ENCODE peak calls at places on chromosomes 12 and 14, in ten cellular contexts. A is choroid plexus epithelial cell; K is NAMALWA; B is hippocampal formation; M is KBM-7; L is ovary; C is ACHN; N is IMR-90; E is CD8-positive, alpha-beta memory T cell; Z is effector memory CD4-positive, alpha-beta T cell. O is an unnamed sample.

GRCh38 chr14:75689012-75689411 is 28.0 kb downstream of the TTLL5 start:
- DNase-seq in M (no peak), B (no peak), N (peak), E (no peak), L (no peak), C (no peak), A (peak), Z (no peak), K (no peak), O (no peak)

GRCh38 chr12:1800646-1801284 is 19.6 kb upstream of the LRTM2 start:
- DNase-seq in L (peak), E (no peak), B (peak), K (peak), N (peak), Z (no peak), M (peak), C (peak), A (peak), O (peak)

GRCh38 chr12:49200882-49201594 is 12.2 kb upstream of the TUBA1A start:
- DNase-seq in K (peak), B (no peak), E (no peak), C (peak), L (no peak), Z (no peak), N (peak), A (peak), M (peak), O (peak)

GRCh38 chr12:110528277-110528839 is 26.2 kb downstream of the RAD9B start:
- DNase-seq in Z (no peak), B (no peak), E (no peak), A (no peak), N (no peak), C (no peak), L (no peak), M (no peak), K (no peak), O (no peak)

GRCh38 chr12:2739832-2740641 is 54.7 kb upstream of the FKBP4 start:
- DNase-seq in Z (no peak), B (no peak), C (peak), E (no peak), K (peak), M (peak), N (peak), A (peak), L (no peak), O (peak)

GRCh38 chr12:88371416-88372183 is 208.7 kb downstream of the KITLG start:
- DNase-seq in Z (no peak), K (no peak), L (no peak), M (no peak), N (no peak), C (no peak), A (peak), B (no peak), E (no peak), O (no peak)

GRCh38 chr14:39266589-39266870 is 32.8 kb downstream of the MIA2 start:
- DNase-seq in C (peak), E (no peak), A (no peak), K (no peak), B (no peak), N (peak), Z (no peak), M (no peak), L (peak), O (no peak)

GRCh38 chr12:107093547-107094448 is at the start of gene CRY1:
- DNase-seq in L (peak), N (peak), Z (peak), K (no peak), E (peak), M (peak), C (peak), A (peak), B (peak), O (peak)

GRCh38 chr12:42588981-42589464 is 523 bp downstream of the PRICKLE1 start:
- DNase-seq in A (peak), Z (no peak), E (no peak), C (peak), L (peak), N (peak), B (no peak), M (peak), K (no peak), O (peak)

GRCh38 chr12:112029326-112029725 is 16.1 kb downstream of the ERP29 start:
- DNase-seq in Z (no peak), N (no peak), M (peak), E (no peak), K (no peak), A (no peak), C (no peak), L (no peak), B (no peak), O (peak)

GRCh38 chr14:66088661-66089060 is 397.5 kb upstream of the CCDC196 start:
- DNase-seq in M (no peak), C (no peak), A (no peak), K (no peak), B (no peak), Z (no peak), E (no peak), L (no peak), N (no peak), O (no peak)

GRCh38 chr12:69087986-69088385 is 151.4 kb upstream of the CPSF6 start:
- DNase-seq in K (no peak), Z (no peak), C (no peak), B (no peak), E (no peak), L (no peak), A (no peak), M (no peak), N (no peak), O (no peak)

GRCh38 chr14:106831322-106831720 is 1304.9 kb downstream of the TMEM121 start:
- DNase-seq in N (no peak), L (peak), E (peak), M (peak), Z (peak), B (no peak), K (peak), C (peak), A (peak), O (peak)

GRCh38 chr12:116712458-116713303 is 25.2 kb downstream of the SPRING1 start:
- DNase-seq in Z (no peak), L (no peak), E (no peak), C (no peak), M (no peak), K (no peak), A (no peak), N (no peak), B (no peak), O (no peak)

GRCh38 chr12:58955849-58956248 is 35.5 kb upstream of the LRIG3 start:
- DNase-seq in N (no peak), Z (no peak), E (no peak), A (no peak), L (no peak), K (no peak), C (no peak), B (no peak), M (no peak), O (no peak)

GRCh38 chr14:23094666-23095195 is at the start of gene ACIN1:
- DNase-seq in M (peak), Z (peak), C (peak), N (peak), K (no peak), L (no peak), E (no peak), A (peak), B (no peak), O (no peak)

GRCh38 chr12:131915774-131916173 is 13.3 kb upstream of the PUS1 start:
- DNase-seq in Z (no peak), L (no peak), A (no peak), B (no peak), C (no peak), N (no peak), K (no peak), E (no peak), M (no peak), O (no peak)

GRCh38 chr12:48128800-48129199 is 9.6 kb downstream of the PFKM start:
- DNase-seq in K (no peak), N (peak), C (no peak), Z (no peak), B (no peak), A (peak), M (no peak), E (no peak), L (no peak), O (no peak)

GRCh38 chr12:5904441-5904840 is 40.6 kb downstream of the ANO2 start:
- DNase-seq in A (no peak), M (no peak), N (no peak), B (no peak), C (no peak), K (no peak), L (no peak), Z (no peak), E (no peak), O (no peak)

GRCh38 chr14:90630407-90630806 is 185.8 kb downstream of the TTC7B start:
- DNase-seq in N (no peak), E (no peak), C (no peak), B (no peak), Z (no peak), A (no peak), L (no peak), K (no peak), M (peak), O (peak)

GRCh38 chr14:22721213-22721612 is 45.3 kb upstream of the OXA1L start:
- DNase-seq in K (no peak), B (no peak), C (no peak), Z (no peak), N (no peak), E (no peak), M (no peak), L (no peak), A (no peak), O (no peak)

GRCh38 chr12:26806556-26806955 is 26.4 kb downstream of the ITPR2 start:
- DNase-seq in A (no peak), E (no peak), K (no peak), L (no peak), C (no peak), Z (no peak), B (no peak), M (no peak), N (no peak), O (no peak)

GRCh38 chr12:10701226-10701681 is 21.9 kb downstream of the YBX3 start:
- DNase-seq in A (no peak), L (no peak), Z (no peak), M (no peak), C (no peak), E (peak), N (no peak), K (no peak), B (no peak), O (no peak)

GRCh38 chr14:101560534-101561113 is 671 bp upstream of the DIO3 start:
- DNase-seq in N (no peak), Z (no peak), A (no peak), C (no peak), B (no peak), L (peak), E (no peak), M (no peak), K (no peak), O (no peak)

GRCh38 chr12:121009744-121010143 is 6.5 kb downstream of the C12orf43 start:
- DNase-seq in A (peak), K (peak), M (peak), L (no peak), Z (no peak), B (no peak), C (peak), N (peak), E (no peak), O (peak)

GRCh38 chr12:49796606-49797451 is 31.4 kb downstream of the NCKAP5L start:
- DNase-seq in L (no peak), C (no peak), B (no peak), K (no peak), N (no peak), M (no peak), E (no peak), Z (no peak), A (no peak), O (no peak)

GRCh38 chr12:94622475-94622874 is 27.9 kb downstream of the TMCC3 start:
- DNase-seq in A (peak), E (no peak), K (no peak), N (no peak), M (no peak), C (no peak), B (no peak), L (no peak), Z (no peak), O (no peak)

GRCh38 chr12:106717671-106718070 is 56.8 kb upstream of the RIC8B start:
- DNase-seq in C (no peak), M (no peak), L (no peak), E (no peak), K (no peak), Z (no peak), N (no peak), B (no peak), A (no peak), O (no peak)

GRCh38 chr12:124148481-124148880 is 146.4 kb upstream of the RFLNA start:
- DNase-seq in A (no peak), N (no peak), Z (no peak), K (no peak), E (no peak), M (no peak), B (no peak), C (no peak), L (no peak), O (no peak)

GRCh38 chr12:75954076-75954475 is 77.5 kb downstream of the PHLDA1 start:
- DNase-seq in Z (no peak), A (peak), E (no peak), C (peak), N (peak), B (no peak), L (no peak), K (no peak), M (no peak), O (peak)

GRCh38 chr12:114500775-114501473 is 95.0 kb upstream of the TBX5 start:
- DNase-seq in L (no peak), C (no peak), Z (no peak), A (no peak), B (no peak), M (no peak), E (no peak), N (no peak), K (no peak), O (no peak)

GRCh38 chr12:2615665-2616387 is 178.9 kb upstream of the FKBP4 start:
- DNase-seq in K (no peak), N (peak), B (no peak), L (peak), E (no peak), A (peak), C (no peak), Z (no peak), M (no peak), O (no peak)

O was measured in OCI-M1.